ENCODE peak calls at places on chromosomes 16 and 17, in ten cellular contexts. One of them, this sample, is unnamed.
A peak's percentile ranks its signal among the peaks of the same experiment; 100 is the strongest.

GRCh38 chr17:77857613-77858012 is 100.9 kb upstream of the TNRC6C start:
- ATAC-seq in CD4-positive, alpha-beta T cell: peak; percentile 54
- ATAC-seq in left lung: no peak
- ATAC-seq in right cardiac atrium: no peak
- ATAC-seq in foreskin keratinocyte: no peak
- ATAC-seq in heart right ventricle: no peak
- ATAC-seq in upper lobe of left lung: no peak
- ATAC-seq in A549: no peak
- ATAC-seq in naive thymus-derived CD4-positive, alpha-beta T cell: no peak
- ATAC-seq in K562: no peak
- ATAC-seq in this sample: no peak

GRCh38 chr17:29112780-29113295 is 67.4 kb downstream of the MYO18A start:
- ATAC-seq in CD4-positive, alpha-beta T cell: no peak
- ATAC-seq in left lung: no peak
- ATAC-seq in right cardiac atrium: peak; percentile 34
- ATAC-seq in foreskin keratinocyte: no peak
- ATAC-seq in heart right ventricle: no peak
- ATAC-seq in upper lobe of left lung: no peak
- ATAC-seq in A549: no peak
- ATAC-seq in naive thymus-derived CD4-positive, alpha-beta T cell: no peak
- ATAC-seq in K562: no peak
- ATAC-seq in this sample: peak; percentile 44

GRCh38 chr17:74152591-74153455 is 50.7 kb upstream of the RPL38 start:
- ATAC-seq in CD4-positive, alpha-beta T cell: no peak
- ATAC-seq in left lung: peak; percentile 15
- ATAC-seq in right cardiac atrium: no peak
- ATAC-seq in foreskin keratinocyte: peak; percentile 25
- ATAC-seq in heart right ventricle: no peak
- ATAC-seq in upper lobe of left lung: peak; percentile 47
- ATAC-seq in A549: peak; percentile 20
- ATAC-seq in naive thymus-derived CD4-positive, alpha-beta T cell: no peak
- ATAC-seq in K562: no peak
- ATAC-seq in this sample: no peak

GRCh38 chr16:58821886-58822285 is 87.8 kb upstream of the GOT2 start:
- ATAC-seq in CD4-positive, alpha-beta T cell: no peak
- ATAC-seq in left lung: no peak
- ATAC-seq in right cardiac atrium: no peak
- ATAC-seq in foreskin keratinocyte: no peak
- ATAC-seq in heart right ventricle: no peak
- ATAC-seq in upper lobe of left lung: no peak
- ATAC-seq in A549: no peak
- ATAC-seq in naive thymus-derived CD4-positive, alpha-beta T cell: no peak
- ATAC-seq in K562: no peak
- ATAC-seq in this sample: no peak

GRCh38 chr16:68247400-68247799 is 2.2 kb downstream of the PLA2G15 start:
- ATAC-seq in CD4-positive, alpha-beta T cell: no peak
- ATAC-seq in left lung: peak; percentile 19
- ATAC-seq in right cardiac atrium: peak; percentile 5
- ATAC-seq in foreskin keratinocyte: no peak
- ATAC-seq in heart right ventricle: peak; percentile 0
- ATAC-seq in upper lobe of left lung: peak; percentile 55
- ATAC-seq in A549: no peak
- ATAC-seq in naive thymus-derived CD4-positive, alpha-beta T cell: peak; percentile 13
- ATAC-seq in K562: no peak
- ATAC-seq in this sample: no peak

GRCh38 chr17:43517615-43518386 is 28.3 kb downstream of the ETV4 start:
- ATAC-seq in CD4-positive, alpha-beta T cell: no peak
- ATAC-seq in left lung: no peak
- ATAC-seq in right cardiac atrium: peak; percentile 67
- ATAC-seq in foreskin keratinocyte: no peak
- ATAC-seq in heart right ventricle: peak; percentile 51
- ATAC-seq in upper lobe of left lung: peak; percentile 63
- ATAC-seq in A549: no peak
- ATAC-seq in naive thymus-derived CD4-positive, alpha-beta T cell: no peak
- ATAC-seq in K562: no peak
- ATAC-seq in this sample: no peak

GRCh38 chr17:40071720-40072480 is 9.1 kb downstream of the THRA start:
- ATAC-seq in CD4-positive, alpha-beta T cell: no peak
- ATAC-seq in left lung: peak; percentile 56
- ATAC-seq in right cardiac atrium: peak; percentile 13
- ATAC-seq in foreskin keratinocyte: no peak
- ATAC-seq in heart right ventricle: peak; percentile 57
- ATAC-seq in upper lobe of left lung: peak; percentile 1
- ATAC-seq in A549: peak; percentile 26
- ATAC-seq in naive thymus-derived CD4-positive, alpha-beta T cell: no peak
- ATAC-seq in K562: no peak
- ATAC-seq in this sample: peak; percentile 49

GRCh38 chr16:88747588-88748301 is 37.3 kb downstream of the PIEZO1 start:
- ATAC-seq in CD4-positive, alpha-beta T cell: no peak
- ATAC-seq in left lung: peak; percentile 30
- ATAC-seq in right cardiac atrium: no peak
- ATAC-seq in foreskin keratinocyte: peak; percentile 74
- ATAC-seq in heart right ventricle: no peak
- ATAC-seq in upper lobe of left lung: no peak
- ATAC-seq in A549: peak; percentile 72
- ATAC-seq in naive thymus-derived CD4-positive, alpha-beta T cell: peak; percentile 71
- ATAC-seq in K562: peak; percentile 96
- ATAC-seq in this sample: no peak

GRCh38 chr16:81913222-81913621 is 98.0 kb downstream of the SDR42E1 start:
- ATAC-seq in CD4-positive, alpha-beta T cell: no peak
- ATAC-seq in left lung: no peak
- ATAC-seq in right cardiac atrium: no peak
- ATAC-seq in foreskin keratinocyte: no peak
- ATAC-seq in heart right ventricle: peak; percentile 30
- ATAC-seq in upper lobe of left lung: no peak
- ATAC-seq in A549: no peak
- ATAC-seq in naive thymus-derived CD4-positive, alpha-beta T cell: no peak
- ATAC-seq in K562: no peak
- ATAC-seq in this sample: no peak

DNA sequence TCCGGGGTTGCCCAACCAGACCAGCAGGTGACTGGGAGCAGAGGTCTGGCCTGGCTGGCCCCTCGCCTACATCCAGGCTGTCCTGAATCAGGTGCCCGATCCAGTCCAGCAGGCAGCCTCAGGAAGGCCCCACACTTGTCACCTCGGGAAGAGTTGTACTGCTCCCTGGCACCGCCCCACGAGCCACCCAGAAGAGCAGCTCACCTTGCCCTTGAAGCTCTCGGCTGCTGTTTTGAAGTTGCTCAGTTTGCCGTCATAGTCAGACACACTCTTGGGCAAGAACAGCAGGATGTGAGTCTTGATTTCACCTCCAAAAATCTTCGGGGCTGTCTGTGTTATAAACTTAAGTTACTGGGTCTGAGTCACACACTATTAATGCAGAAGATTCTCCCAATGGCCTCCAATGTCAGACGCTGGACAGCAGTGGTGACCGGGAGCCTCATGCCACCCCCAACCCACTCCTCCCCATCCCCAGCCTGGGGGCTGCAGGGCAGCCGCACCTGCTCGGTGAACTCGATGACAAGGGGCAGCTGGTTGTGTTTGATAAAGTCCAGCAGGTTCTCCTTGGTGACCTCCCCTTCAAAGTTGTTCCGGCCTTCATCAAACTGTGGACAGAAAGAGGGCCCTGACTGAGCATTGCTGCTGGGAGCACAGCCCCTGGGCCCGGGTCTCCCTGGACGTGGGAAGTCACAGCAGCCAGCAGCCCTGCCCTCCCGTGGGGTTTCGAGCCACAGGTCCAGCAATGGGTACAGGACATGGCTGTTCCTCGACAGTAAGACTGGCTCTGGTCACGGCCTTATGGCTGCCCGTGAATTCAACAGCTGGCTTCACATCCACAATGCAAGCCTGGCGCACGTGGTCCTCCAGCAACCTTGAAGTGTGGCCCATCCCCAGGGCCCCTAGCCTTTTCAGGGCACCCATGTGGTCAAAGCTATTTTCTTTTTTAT is 12.2 kb upstream of the PPP1R27 start:
- ATAC-seq in CD4-positive, alpha-beta T cell: no peak
- ATAC-seq in left lung: peak; percentile 88
- ATAC-seq in right cardiac atrium: no peak
- ATAC-seq in foreskin keratinocyte: no peak
- ATAC-seq in heart right ventricle: no peak
- ATAC-seq in upper lobe of left lung: no peak
- ATAC-seq in A549: no peak
- ATAC-seq in naive thymus-derived CD4-positive, alpha-beta T cell: no peak
- ATAC-seq in K562: no peak
- ATAC-seq in this sample: no peak
- H3K27ac ChIP-seq in CD4-positive, alpha-beta T cell: no peak overlapping the region
- H3K27ac ChIP-seq in left lung: no peak overlapping the region
- H3K27ac ChIP-seq in right cardiac atrium: no peak overlapping the region
- H3K27ac ChIP-seq in foreskin keratinocyte: no peak overlapping the region
- H3K27ac ChIP-seq in heart right ventricle: no peak overlapping the region
- H3K27ac ChIP-seq in upper lobe of left lung: peak overlapping the region; percentile 22
- H3K27ac ChIP-seq in A549: no peak overlapping the region
- H3K27ac ChIP-seq in naive thymus-derived CD4-positive, alpha-beta T cell: no peak overlapping the region
- H3K27ac ChIP-seq in K562: no peak overlapping the region
- H3K27ac ChIP-seq in this sample: no peak overlapping the region

GRCh38 chr17:75491680-75492079 is 23.7 kb downstream of the CASKIN2 start:
- ATAC-seq in CD4-positive, alpha-beta T cell: no peak
- ATAC-seq in left lung: no peak
- ATAC-seq in right cardiac atrium: no peak
- ATAC-seq in foreskin keratinocyte: no peak
- ATAC-seq in heart right ventricle: no peak
- ATAC-seq in upper lobe of left lung: no peak
- ATAC-seq in A549: no peak
- ATAC-seq in naive thymus-derived CD4-positive, alpha-beta T cell: no peak
- ATAC-seq in K562: no peak
- ATAC-seq in this sample: no peak

GRCh38 chr17:75489511-75489955 is 25.8 kb downstream of the CASKIN2 start:
- ATAC-seq in CD4-positive, alpha-beta T cell: no peak
- ATAC-seq in left lung: no peak
- ATAC-seq in right cardiac atrium: no peak
- ATAC-seq in foreskin keratinocyte: no peak
- ATAC-seq in heart right ventricle: no peak
- ATAC-seq in upper lobe of left lung: no peak
- ATAC-seq in A549: no peak
- ATAC-seq in naive thymus-derived CD4-positive, alpha-beta T cell: no peak
- ATAC-seq in K562: no peak
- ATAC-seq in this sample: no peak

GRCh38 chr17:75488693-75489510 is 26.4 kb downstream of the CASKIN2 start:
- ATAC-seq in CD4-positive, alpha-beta T cell: no peak
- ATAC-seq in left lung: no peak
- ATAC-seq in right cardiac atrium: no peak
- ATAC-seq in foreskin keratinocyte: no peak
- ATAC-seq in heart right ventricle: no peak
- ATAC-seq in upper lobe of left lung: no peak
- ATAC-seq in A549: no peak
- ATAC-seq in naive thymus-derived CD4-positive, alpha-beta T cell: no peak
- ATAC-seq in K562: no peak
- ATAC-seq in this sample: no peak

GRCh38 chr17:75490953-75491649 is 24.2 kb downstream of the CASKIN2 start:
- ATAC-seq in CD4-positive, alpha-beta T cell: no peak
- ATAC-seq in left lung: no peak
- ATAC-seq in right cardiac atrium: no peak
- ATAC-seq in foreskin keratinocyte: no peak
- ATAC-seq in heart right ventricle: no peak
- ATAC-seq in upper lobe of left lung: no peak
- ATAC-seq in A549: no peak
- ATAC-seq in naive thymus-derived CD4-positive, alpha-beta T cell: no peak
- ATAC-seq in K562: no peak
- ATAC-seq in this sample: no peak

GRCh38 chr17:75490173-75490743 is 25.1 kb downstream of the CASKIN2 start:
- ATAC-seq in CD4-positive, alpha-beta T cell: no peak
- ATAC-seq in left lung: peak; percentile 62
- ATAC-seq in right cardiac atrium: peak; percentile 27
- ATAC-seq in foreskin keratinocyte: no peak
- ATAC-seq in heart right ventricle: no peak
- ATAC-seq in upper lobe of left lung: no peak
- ATAC-seq in A549: no peak
- ATAC-seq in naive thymus-derived CD4-positive, alpha-beta T cell: no peak
- ATAC-seq in K562: no peak
- ATAC-seq in this sample: peak; percentile 20
- H3K27ac ChIP-seq in CD4-positive, alpha-beta T cell: no peak overlapping the region
- H3K27ac ChIP-seq in left lung: no peak overlapping the region
- H3K27ac ChIP-seq in right cardiac atrium: peak overlapping the region; percentile 10
- H3K27ac ChIP-seq in foreskin keratinocyte: no peak overlapping the region
- H3K27ac ChIP-seq in heart right ventricle: peak overlapping the region; percentile 61
- H3K27ac ChIP-seq in upper lobe of left lung: peak overlapping the region; percentile 56
- H3K27ac ChIP-seq in A549: no peak overlapping the region
- H3K27ac ChIP-seq in naive thymus-derived CD4-positive, alpha-beta T cell: no peak overlapping the region
- H3K27ac ChIP-seq in K562: no peak overlapping the region
- H3K27ac ChIP-seq in this sample: no peak overlapping the region

GRCh38 chr17:83081561-83082201 is 2.3 kb downstream of the METRNL start:
- ATAC-seq in CD4-positive, alpha-beta T cell: no peak
- ATAC-seq in left lung: no peak
- ATAC-seq in right cardiac atrium: peak; percentile 10
- ATAC-seq in foreskin keratinocyte: no peak
- ATAC-seq in heart right ventricle: peak; percentile 2
- ATAC-seq in upper lobe of left lung: peak; percentile 18
- ATAC-seq in A549: no peak
- ATAC-seq in naive thymus-derived CD4-positive, alpha-beta T cell: peak; percentile 33
- ATAC-seq in K562: no peak
- ATAC-seq in this sample: peak; percentile 22
- H3K27ac ChIP-seq in CD4-positive, alpha-beta T cell: no peak overlapping the region
- H3K27ac ChIP-seq in left lung: peak overlapping the region; percentile 81
- H3K27ac ChIP-seq in right cardiac atrium: peak overlapping the region; percentile 23
- H3K27ac ChIP-seq in foreskin keratinocyte: no peak overlapping the region
- H3K27ac ChIP-seq in heart right ventricle: no peak overlapping the region
- H3K27ac ChIP-seq in upper lobe of left lung: peak overlapping the region; percentile 90
- H3K27ac ChIP-seq in A549: no peak overlapping the region
- H3K27ac ChIP-seq in naive thymus-derived CD4-positive, alpha-beta T cell: no peak overlapping the region
- H3K27ac ChIP-seq in K562: no peak overlapping the region
- H3K27ac ChIP-seq in this sample: peak overlapping the region; percentile 90

GRCh38 chr17:46031920-46032319 is 32.9 kb downstream of the STH start:
- ATAC-seq in CD4-positive, alpha-beta T cell: no peak
- ATAC-seq in left lung: no peak
- ATAC-seq in right cardiac atrium: no peak
- ATAC-seq in foreskin keratinocyte: no peak
- ATAC-seq in heart right ventricle: peak; percentile 29
- ATAC-seq in upper lobe of left lung: no peak
- ATAC-seq in A549: no peak
- ATAC-seq in naive thymus-derived CD4-positive, alpha-beta T cell: no peak
- ATAC-seq in K562: no peak
- ATAC-seq in this sample: no peak

GRCh38 chr17:46029627-46030026 is 30.6 kb downstream of the STH start:
- ATAC-seq in CD4-positive, alpha-beta T cell: no peak
- ATAC-seq in left lung: no peak
- ATAC-seq in right cardiac atrium: no peak
- ATAC-seq in foreskin keratinocyte: no peak
- ATAC-seq in heart right ventricle: no peak
- ATAC-seq in upper lobe of left lung: no peak
- ATAC-seq in A549: no peak
- ATAC-seq in naive thymus-derived CD4-positive, alpha-beta T cell: no peak
- ATAC-seq in K562: no peak
- ATAC-seq in this sample: no peak

GRCh38 chr17:46032909-46033308 is 33.9 kb downstream of the STH start:
- ATAC-seq in CD4-positive, alpha-beta T cell: no peak
- ATAC-seq in left lung: no peak
- ATAC-seq in right cardiac atrium: no peak
- ATAC-seq in foreskin keratinocyte: no peak
- ATAC-seq in heart right ventricle: no peak
- ATAC-seq in upper lobe of left lung: no peak
- ATAC-seq in A549: no peak
- ATAC-seq in naive thymus-derived CD4-positive, alpha-beta T cell: no peak
- ATAC-seq in K562: no peak
- ATAC-seq in this sample: no peak

GRCh38 chr17:46030752-46031151 is 31.7 kb downstream of the STH start:
- ATAC-seq in CD4-positive, alpha-beta T cell: no peak
- ATAC-seq in left lung: no peak
- ATAC-seq in right cardiac atrium: no peak
- ATAC-seq in foreskin keratinocyte: no peak
- ATAC-seq in heart right ventricle: no peak
- ATAC-seq in upper lobe of left lung: no peak
- ATAC-seq in A549: no peak
- ATAC-seq in naive thymus-derived CD4-positive, alpha-beta T cell: no peak
- ATAC-seq in K562: no peak
- ATAC-seq in this sample: no peak

GRCh38 chr17:46031440-46031839 is 32.4 kb downstream of the STH start:
- ATAC-seq in CD4-positive, alpha-beta T cell: no peak
- ATAC-seq in left lung: no peak
- ATAC-seq in right cardiac atrium: no peak
- ATAC-seq in foreskin keratinocyte: no peak
- ATAC-seq in heart right ventricle: peak; percentile 16
- ATAC-seq in upper lobe of left lung: no peak
- ATAC-seq in A549: no peak
- ATAC-seq in naive thymus-derived CD4-positive, alpha-beta T cell: no peak
- ATAC-seq in K562: no peak
- ATAC-seq in this sample: no peak
- H3K27ac ChIP-seq in CD4-positive, alpha-beta T cell: no peak overlapping the region
- H3K27ac ChIP-seq in left lung: no peak overlapping the region
- H3K27ac ChIP-seq in right cardiac atrium: no peak overlapping the region
- H3K27ac ChIP-seq in foreskin keratinocyte: no peak overlapping the region
- H3K27ac ChIP-seq in heart right ventricle: no peak overlapping the region
- H3K27ac ChIP-seq in upper lobe of left lung: no peak overlapping the region
- H3K27ac ChIP-seq in A549: no peak overlapping the region
- H3K27ac ChIP-seq in naive thymus-derived CD4-positive, alpha-beta T cell: no peak overlapping the region
- H3K27ac ChIP-seq in K562: no peak overlapping the region
- H3K27ac ChIP-seq in this sample: no peak overlapping the region